ENCODE peak calls at places on chromosomes 16 and 17, in seven cellular contexts. T is sigmoid colon, G is PC-9, R is suprapubic skin, M is cardiac fibroblast, D is testis, V is hepatocyte. C is an unnamed sample.

GRCh38 chr17:68145088-68145487 is 102.8 kb upstream of the AMZ2 start:
- DNase-seq in T (no peak), G (no peak), R (no peak), M (no peak), D (no peak), V (no peak), C (no peak)

GRCh38 chr17:75899353-75899752 is 2.6 kb upstream of the TRIM65 start:
- DNase-seq in T (peak), G (no peak), R (no peak), M (no peak), D (no peak), V (no peak), C (no peak)

GRCh38 chr16:87608400-87608985 is 6.2 kb downstream of the JPH3 start:
- DNase-seq in T (no peak), G (peak), R (no peak), M (peak), D (peak), V (peak), C (peak)

GRCh38 chr17:42554250-42555121 is 1.8 kb downstream of the HSD17B1 start:
- DNase-seq in T (peak), G (peak), R (peak), M (peak), D (peak), V (peak), C (no peak)

GRCh38 chr16:57083469-57083868 is 8.9 kb upstream of the CPNE2 start:
- DNase-seq in T (no peak), G (no peak), R (no peak), M (no peak), D (no peak), V (no peak), C (no peak)

GRCh38 chr17:83199500-83200201 is 120.2 kb downstream of the METRNL start:
- DNase-seq in T (peak), G (peak), R (peak), M (peak), D (peak), V (no peak), C (no peak)

GRCh38 chr16:53872248-53873221 is 168.6 kb downstream of the FTO start:
- DNase-seq in T (no peak), G (no peak), R (no peak), M (peak), D (no peak), V (no peak), C (peak)

GRCh38 chr17:850828-851759 is 68.9 kb downstream of the MRM3 start:
- DNase-seq in T (peak), G (no peak), R (no peak), M (peak), D (peak), V (no peak), C (no peak)

GRCh38 chr17:73308017-73308823 is 3.6 kb downstream of the CDC42EP4 start:
- DNase-seq in T (peak), G (peak), R (no peak), M (peak), D (peak), V (peak), C (peak)

GRCh38 chr17:31528291-31528874 is 136.9 kb downstream of the RAB11FIP4 start:
- DNase-seq in T (no peak), G (no peak), R (no peak), M (no peak), D (no peak), V (no peak), C (no peak)

GRCh38 chr17:43018008-43018853 is 4.0 kb downstream of the VAT1 start:
- DNase-seq in T (no peak), G (no peak), R (no peak), M (no peak), D (no peak), V (peak), C (no peak)

GRCh38 chr17:798246-798645 is 16.1 kb downstream of the MRM3 start:
- DNase-seq in T (no peak), G (no peak), R (no peak), M (no peak), D (no peak), V (no peak), C (no peak)

GRCh38 chr16:83403751-83404150 is 404.0 kb upstream of the HSBP1 start:
- DNase-seq in T (no peak), G (no peak), R (no peak), M (peak), D (no peak), V (no peak), C (peak)

GRCh38 chr16:50308237-50308965 is 42.0 kb downstream of the ADCY7 start:
- DNase-seq in T (peak), G (no peak), R (peak), M (no peak), D (peak), V (no peak), C (no peak)

GRCh38 chr16:23434380-23434779 is 18.6 kb downstream of the COG7 start:
- DNase-seq in T (no peak), G (peak), R (no peak), M (peak), D (no peak), V (peak), C (peak)

GRCh38 chr16:30398660-30399434 is 3.6 kb downstream of the ZNF48 start:
- DNase-seq in T (no peak), G (no peak), R (no peak), M (no peak), D (no peak), V (no peak), C (no peak)

GRCh38 chr17:80992948-80993624 is 1.4 kb downstream of the CHMP6 start:
- DNase-seq in T (no peak), G (no peak), R (no peak), M (no peak), D (no peak), V (peak), C (no peak)

GRCh38 chr16:85935957-85936760 is 37.2 kb downstream of the IRF8 start:
- DNase-seq in T (no peak), G (no peak), R (no peak), M (no peak), D (no peak), V (no peak), C (no peak)

GRCh38 chr16:89612415-89612814 is 1.0 kb upstream of the DPEP1 start:
- DNase-seq in T (no peak), G (no peak), R (no peak), M (no peak), D (no peak), V (no peak), C (no peak)

GRCh38 chr17:73566905-73567782 is 77.1 kb downstream of the SDK2 start:
- DNase-seq in T (no peak), G (no peak), R (no peak), M (no peak), D (no peak), V (no peak), C (no peak)

GRCh38 chr17:79852748-79853147 is 13.5 kb upstream of the CBX4 start:
- DNase-seq in T (no peak), G (peak), R (no peak), M (peak), D (no peak), V (no peak), C (peak)

GRCh38 chr17:80599546-80600305 is 55.1 kb downstream of the RPTOR start:
- DNase-seq in T (no peak), G (no peak), R (no peak), M (peak), D (no peak), V (peak), C (no peak)

GRCh38 chr16:86016201-86016965 is 117.4 kb downstream of the IRF8 start:
- DNase-seq in T (peak), G (peak), R (peak), M (peak), D (peak), V (peak), C (peak)

GRCh38 chr16:57859331-57859730 is 57.0 kb upstream of the KIFC3 start:
- DNase-seq in T (no peak), G (no peak), R (no peak), M (peak), D (no peak), V (peak), C (no peak)

GRCh38 chr17:37791434-37791833 is 46.6 kb upstream of the HNF1B start:
- DNase-seq in T (no peak), G (no peak), R (no peak), M (peak), D (peak), V (peak), C (no peak)

DNA sequence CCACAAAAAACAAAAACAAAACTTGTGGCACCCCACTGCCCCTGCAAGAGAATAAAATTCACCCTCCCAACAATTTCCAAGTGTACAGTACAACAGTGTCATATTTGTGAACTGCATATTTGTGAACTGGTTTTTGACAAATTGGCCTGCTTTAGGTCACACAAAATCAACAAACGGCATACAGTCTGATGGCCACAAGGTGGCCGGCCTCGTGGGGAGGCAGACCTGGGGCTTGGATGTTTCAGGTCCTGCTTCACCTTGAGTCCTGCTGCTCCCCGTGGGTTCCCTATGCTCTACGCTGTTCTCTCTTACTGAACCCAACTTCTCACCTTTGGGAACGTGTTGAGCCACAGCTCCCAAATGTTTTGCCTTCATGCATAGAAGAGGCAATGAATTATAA is 102.2 kb downstream of the CDK5R1 start:
- DNase-seq in T (no peak), G (no peak), R (no peak), M (no peak), D (no peak), V (no peak), C (no peak)
- TF ChIP-seq CTCF in T (no peak), G (peak), R (no peak), M (peak), D (no peak), V (peak), C (no peak)

GRCh38 chr17:77877674-77878355 is 80.7 kb upstream of the TNRC6C start:
- DNase-seq in T (no peak), G (no peak), R (no peak), M (no peak), D (no peak), V (no peak), C (no peak)

GRCh38 chr17:77877019-77877418 is 81.5 kb upstream of the TNRC6C start:
- DNase-seq in T (no peak), G (no peak), R (no peak), M (no peak), D (no peak), V (no peak), C (no peak)

GRCh38 chr17:77874303-77875050 is 84.0 kb upstream of the TNRC6C start:
- DNase-seq in T (no peak), G (no peak), R (no peak), M (no peak), D (no peak), V (no peak), C (no peak)

GRCh38 chr17:77875051-77875780 is 83.3 kb upstream of the TNRC6C start:
- DNase-seq in T (no peak), G (no peak), R (no peak), M (no peak), D (no peak), V (no peak), C (peak)

GRCh38 chr17:77875881-77876509 is 82.5 kb upstream of the TNRC6C start:
- DNase-seq in T (no peak), G (no peak), R (no peak), M (peak), D (no peak), V (no peak), C (no peak)
- H3K4me3 ChIP-seq in T (no peak), G (no peak), R (no peak), M (no peak), D (no peak), V (no peak), C (no peak)

GRCh38 chr16:5769513-5769912 is 671.9 kb upstream of the EEF2KMT start:
- DNase-seq in T (no peak), G (no peak), R (no peak), M (no peak), D (no peak), V (no peak), C (no peak)
- TF ChIP-seq CTCF in T (no peak), G (no peak), R (no peak), M (no peak), D (no peak), V (no peak), C (no peak)

DNA sequence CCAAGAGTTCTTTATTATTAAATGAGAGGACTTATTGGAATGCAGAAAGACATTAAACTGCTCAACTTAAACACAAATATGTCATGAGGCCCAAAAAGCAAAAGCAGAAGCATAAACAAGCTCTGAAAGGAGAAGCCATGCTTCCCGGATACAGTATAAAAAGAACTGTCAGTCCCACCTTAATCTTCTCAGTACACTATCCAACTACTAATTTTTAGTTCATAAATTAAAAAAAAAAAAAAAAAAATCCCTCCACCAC is 5.9 kb downstream of the USP32 start:
- DNase-seq in T (no peak), G (no peak), R (no peak), M (no peak), D (no peak), V (no peak), C (no peak)
- H3K4me3 ChIP-seq in T (no peak), G (no peak), R (no peak), M (no peak), D (no peak), V (no peak), C (no peak)

GRCh38 chr17:78689029-78689428 is 93.0 kb downstream of the CYTH1 start:
- DNase-seq in T (no peak), G (no peak), R (no peak), M (no peak), D (no peak), V (no peak), C (no peak)
- TF ChIP-seq CTCF in T (no peak), G (no peak), R (no peak), M (no peak), D (no peak), V (peak), C (no peak)